ENCODE peak calls at places on chromosomes 6 and 20, in five cellular contexts. Y, G, C, J and F are unnamed samples.

GRCh38 chr6:97240222-97240621 is 42.8 kb downstream of the MMS22L start:
- DNase-seq in Y (no peak), G (peak; percentile 90), C (no peak), J (no peak), F (no peak)

GRCh38 chr20:35039146-35039545 is 53.5 kb downstream of the TRPC4AP start:
- DNase-seq in Y (no peak), G (no peak), C (no peak), J (no peak), F (no peak)

GRCh38 chr6:119110601-119111548 is 32.4 kb upstream of the FAM184A start:
- DNase-seq in Y (peak; percentile 17), G (peak; percentile 64), C (peak; percentile 69), J (peak; percentile 49), F (peak; percentile 44)

GRCh38 chr6:157269261-157269794 is 54.0 kb downstream of the TMEM242 start:
- DNase-seq in Y (no peak), G (peak; percentile 94), C (no peak), J (no peak), F (no peak)

GRCh38 chr20:5590899-5591298 is 159.3 kb upstream of the SHLD1 start:
- DNase-seq in Y (no peak), G (no peak), C (no peak), J (no peak), F (no peak)

GRCh38 chr6:101912266-101912665 is 518.8 kb downstream of the GRIK2 start:
- DNase-seq in Y (no peak), G (no peak), C (no peak), J (no peak), F (no peak)

GRCh38 chr20:48620112-48620485 is 207.7 kb downstream of the PREX1 start:
- DNase-seq in Y (no peak), G (no peak), C (no peak), J (no peak), F (no peak)

GRCh38 chr6:16731503-16732018 is 29.7 kb downstream of the ATXN1 start:
- DNase-seq in Y (no peak), G (peak; percentile 10), C (no peak), J (no peak), F (no peak)

GRCh38 chr20:4703281-4703676 is 18.4 kb upstream of the PRND start:
- DNase-seq in Y (no peak), G (no peak), C (no peak), J (no peak), F (no peak)

GRCh38 chr20:52379723-52380336 is 188.3 kb upstream of the ZFP64 start:
- DNase-seq in Y (peak; percentile 57), G (peak; percentile 52), C (peak; percentile 15), J (peak; percentile 42), F (no peak)

DNA sequence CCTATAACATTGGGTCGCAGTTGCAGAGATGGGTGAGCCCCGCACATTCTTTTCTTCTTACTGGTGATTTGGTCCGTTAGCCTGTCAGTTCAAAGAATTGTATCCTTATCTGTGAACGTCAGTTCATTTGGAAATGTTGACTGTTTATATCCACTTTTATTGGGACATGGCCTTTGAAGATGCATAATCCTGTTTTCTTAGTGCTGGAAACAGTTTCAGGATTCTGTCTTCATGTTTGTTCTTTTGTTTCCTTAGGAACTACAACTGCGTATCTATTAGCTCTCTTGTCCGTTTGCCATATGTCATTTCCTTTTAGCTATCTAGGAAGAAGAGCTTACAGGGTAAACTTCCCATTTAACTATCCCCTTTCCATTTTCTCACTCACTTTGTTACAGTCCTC is 35.0 kb upstream of the TULP1 start:
- DNase-seq in Y (no peak), G (no peak), C (no peak), J (no peak), F (no peak)
- TF ChIP-seq MAX in Y (no peak), G (no peak), C (no peak), J (no peak), F (no peak)

DNA sequence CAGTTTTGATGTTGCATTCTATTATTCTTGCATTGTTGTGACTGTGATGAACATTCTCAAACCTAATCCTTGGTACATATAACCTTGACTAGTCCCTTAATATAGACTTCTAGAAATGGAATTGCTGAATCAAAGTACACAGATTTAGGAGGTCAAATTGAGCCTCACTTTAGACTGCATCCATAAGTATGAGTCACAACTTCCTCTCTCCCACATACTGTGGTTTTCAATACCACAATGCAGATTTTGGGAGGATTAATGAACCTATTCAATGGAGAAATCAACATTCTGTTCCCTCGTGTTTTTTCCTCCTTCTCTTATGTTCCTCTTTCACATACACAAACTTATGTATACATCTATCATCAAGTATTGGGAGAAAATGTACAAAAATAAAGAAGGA is 212.4 kb downstream of the MOXD1 start:
- DNase-seq in Y (no peak), G (peak; percentile 51), C (no peak), J (no peak), F (peak; percentile 6)
- TF ChIP-seq MAX in Y (no peak), G (no peak), C (no peak), J (no peak), F (no peak)

DNA sequence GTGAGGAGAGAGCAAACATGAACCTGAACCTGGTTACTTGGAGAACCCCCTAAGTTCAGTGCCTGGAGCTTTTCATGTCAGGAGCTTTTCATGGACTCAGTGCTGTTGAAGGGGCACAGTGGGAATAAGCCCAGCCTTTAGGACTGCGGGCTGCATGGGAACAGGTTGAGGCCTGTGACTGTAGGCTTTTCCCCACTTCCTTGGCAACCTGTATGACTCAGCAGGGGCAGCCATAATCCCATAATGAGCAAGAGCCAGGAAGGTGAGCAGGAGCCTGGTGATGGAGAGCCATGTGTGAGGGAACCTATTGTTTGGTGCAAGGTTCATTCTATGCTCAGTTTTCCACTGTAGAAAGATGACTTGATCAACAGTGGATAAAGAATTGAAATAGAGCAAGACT is 23.4 kb downstream of the MEP1A start:
- DNase-seq in Y (no peak), G (no peak), C (no peak), J (no peak), F (no peak)
- TF ChIP-seq MAX in Y (no peak), G (no peak), C (no peak), J (no peak), F (no peak)

GRCh38 chr6:92701425-92702096 is 717.8 kb downstream of the EPHA7 start:
- DNase-seq in Y (peak; percentile 7), G (no peak), C (no peak), J (no peak), F (no peak)
- TF ChIP-seq MAX in Y (no peak), G (no peak), C (no peak), J (no peak), F (no peak)

DNA sequence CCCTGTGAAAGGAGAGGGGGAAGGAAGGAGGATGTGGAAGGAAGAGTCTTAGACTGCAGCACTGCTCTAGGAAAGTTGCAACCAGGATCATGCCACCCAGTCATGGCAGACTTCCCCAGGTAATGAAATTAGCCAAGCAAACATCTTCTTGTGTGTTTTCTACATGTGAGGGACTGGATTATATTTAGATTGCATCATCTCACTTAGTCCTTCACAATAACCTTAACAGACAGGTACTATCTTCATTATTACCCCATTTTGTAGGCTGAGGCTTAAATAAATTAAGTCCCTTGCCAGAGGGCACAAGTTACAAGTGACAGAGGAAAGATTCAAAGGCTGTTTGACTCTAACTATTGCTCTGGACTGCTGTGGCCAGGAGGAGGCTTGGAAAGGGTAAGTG is 9.7 kb upstream of the MAFB start:
- DNase-seq in Y (no peak), G (no peak), C (no peak), J (no peak), F (no peak)
- TF ChIP-seq MAX in Y (no peak), G (no peak), C (no peak), J (no peak), F (no peak)

GRCh38 chr6:38279945-38280588 is 359.7 kb downstream of the BTBD9 start:
- DNase-seq in Y (no peak), G (no peak), C (no peak), J (peak; percentile 13), F (no peak)
- TF ChIP-seq MAX in Y (no peak), G (no peak), C (no peak), J (no peak), F (no peak)

GRCh38 chr20:11350126-11351005 is 567.3 kb upstream of the BTBD3 start:
- DNase-seq in Y (no peak), G (no peak), C (no peak), J (no peak), F (no peak)
- TF ChIP-seq MAX in Y (no peak), G (no peak), C (no peak), J (no peak), F (no peak)

GRCh38 chr20:6953611-6954010 is 186.1 kb downstream of the BMP2 start:
- DNase-seq in Y (no peak), G (no peak), C (no peak), J (no peak), F (no peak)

GRCh38 chr20:6956574-6956973 is 189.1 kb downstream of the BMP2 start:
- DNase-seq in Y (no peak), G (peak; percentile 63), C (no peak), J (no peak), F (no peak)

GRCh38 chr20:6954219-6954618 is 186.7 kb downstream of the BMP2 start:
- DNase-seq in Y (no peak), G (no peak), C (no peak), J (no peak), F (no peak)

GRCh38 chr20:6959900-6960312 is 192.4 kb downstream of the BMP2 start:
- DNase-seq in Y (no peak), G (peak; percentile 19), C (no peak), J (no peak), F (no peak)

GRCh38 chr20:6956056-6956455 is 188.6 kb downstream of the BMP2 start:
- DNase-seq in Y (no peak), G (no peak), C (no peak), J (no peak), F (no peak)
- TF ChIP-seq MAX in Y (no peak), G (no peak), C (no peak), J (no peak), F (no peak)

DNA sequence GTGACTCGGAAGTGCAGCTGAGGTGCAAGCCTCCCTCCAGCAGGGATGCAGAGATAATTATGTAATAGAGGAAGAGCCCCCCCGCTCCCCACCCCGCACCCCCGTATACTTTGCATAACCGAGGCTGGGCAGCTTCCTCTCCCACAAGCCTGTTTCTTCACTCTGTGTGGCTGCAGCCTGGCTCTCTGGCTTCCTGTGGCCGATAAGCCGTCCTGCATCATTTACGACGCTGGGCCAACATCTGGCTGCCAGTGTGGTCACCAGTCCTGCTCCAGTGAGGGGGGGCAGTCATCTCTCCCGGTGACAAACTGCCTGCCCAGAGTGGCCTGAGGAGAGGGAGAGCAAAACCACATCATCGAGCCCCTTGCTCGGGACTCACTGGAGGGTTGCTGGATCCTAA is 59.2 kb downstream of the RBM38 start:
- DNase-seq in Y (no peak), G (no peak), C (no peak), J (peak; percentile 92), F (no peak)
- TF ChIP-seq MAX in Y (no peak), G (no peak), C (no peak), J (no peak), F (no peak)

GRCh38 chr6:159038914-159039884 is 5.6 kb downstream of the TAGAP start:
- DNase-seq in Y (no peak), G (no peak), C (no peak), J (no peak), F (no peak)
- TF ChIP-seq MAX in Y (no peak), G (no peak), C (no peak), J (no peak), F (no peak)